ENCODE peak calls at places on chromosomes 16 and 17, in six cellular contexts. One of them, this sample, is unnamed.

GRCh38 chr17:75352079-75352569 is 53.4 kb downstream of the GRB2 start:
- DNase-seq in activated naive CD8-positive, alpha-beta T cell treated with anti-CD3 and anti-CD28 coated beads for 36 hours: no peak
- DNase-seq in Peyer's patch: no peak
- DNase-seq in stimulated activated CD8-positive, alpha-beta memory T cell treated with anti-CD3 and anti-CD28 coated beads, Interleukin-15, amount 100 ng/mL, for 24 hours: no peak
- DNase-seq in foreskin fibroblast: no peak
- DNase-seq in dermis blood vessel endothelial cell: no peak
- DNase-seq in this sample: no peak

GRCh38 chr17:38460082-38460715 is 31.9 kb downstream of the ARHGAP23 start:
- DNase-seq in dermis blood vessel endothelial cell: no peak
- DNase-seq in Peyer's patch: no peak
- DNase-seq in foreskin fibroblast: no peak
- DNase-seq in stimulated activated CD8-positive, alpha-beta memory T cell treated with anti-CD3 and anti-CD28 coated beads, Interleukin-15, amount 100 ng/mL, for 24 hours: no peak
- DNase-seq in activated naive CD8-positive, alpha-beta T cell treated with anti-CD3 and anti-CD28 coated beads for 36 hours: no peak
- DNase-seq in this sample: no peak

GRCh38 chr16:27189335-27189972 is 13.9 kb upstream of the KDM8 start:
- DNase-seq in stimulated activated CD8-positive, alpha-beta memory T cell treated with anti-CD3 and anti-CD28 coated beads, Interleukin-15, amount 100 ng/mL, for 24 hours: no peak
- DNase-seq in Peyer's patch: no peak
- DNase-seq in foreskin fibroblast: no peak
- DNase-seq in dermis blood vessel endothelial cell: no peak
- DNase-seq in activated naive CD8-positive, alpha-beta T cell treated with anti-CD3 and anti-CD28 coated beads for 36 hours: no peak
- DNase-seq in this sample: no peak

GRCh38 chr16:3971261-3971660 is 90.7 kb upstream of the CREBBP start:
- DNase-seq in stimulated activated CD8-positive, alpha-beta memory T cell treated with anti-CD3 and anti-CD28 coated beads, Interleukin-15, amount 100 ng/mL, for 24 hours: no peak
- DNase-seq in foreskin fibroblast: peak; percentile 83
- DNase-seq in activated naive CD8-positive, alpha-beta T cell treated with anti-CD3 and anti-CD28 coated beads for 36 hours: no peak
- DNase-seq in dermis blood vessel endothelial cell: peak; percentile 14
- DNase-seq in Peyer's patch: no peak
- DNase-seq in this sample: peak; percentile 66

GRCh38 chr17:40097931-40098845 is 2.2 kb downstream of the NR1D1 start:
- DNase-seq in dermis blood vessel endothelial cell: no peak
- DNase-seq in activated naive CD8-positive, alpha-beta T cell treated with anti-CD3 and anti-CD28 coated beads for 36 hours: no peak
- DNase-seq in stimulated activated CD8-positive, alpha-beta memory T cell treated with anti-CD3 and anti-CD28 coated beads, Interleukin-15, amount 100 ng/mL, for 24 hours: no peak
- DNase-seq in Peyer's patch: peak; percentile 92
- DNase-seq in foreskin fibroblast: peak; percentile 84
- DNase-seq in this sample: no peak

GRCh38 chr17:64097196-64097936 is 32.6 kb downstream of the ERN1 start:
- DNase-seq in Peyer's patch: no peak
- DNase-seq in foreskin fibroblast: peak; percentile 77
- DNase-seq in dermis blood vessel endothelial cell: peak; percentile 96
- DNase-seq in activated naive CD8-positive, alpha-beta T cell treated with anti-CD3 and anti-CD28 coated beads for 36 hours: no peak
- DNase-seq in stimulated activated CD8-positive, alpha-beta memory T cell treated with anti-CD3 and anti-CD28 coated beads, Interleukin-15, amount 100 ng/mL, for 24 hours: no peak
- DNase-seq in this sample: no peak

GRCh38 chr16:3187798-3188674 is at the start of gene OR1F1:
- DNase-seq in dermis blood vessel endothelial cell: peak; percentile 31
- DNase-seq in activated naive CD8-positive, alpha-beta T cell treated with anti-CD3 and anti-CD28 coated beads for 36 hours: peak; percentile 84
- DNase-seq in Peyer's patch: peak; percentile 25
- DNase-seq in foreskin fibroblast: peak; percentile 84
- DNase-seq in stimulated activated CD8-positive, alpha-beta memory T cell treated with anti-CD3 and anti-CD28 coated beads, Interleukin-15, amount 100 ng/mL, for 24 hours: no peak
- DNase-seq in this sample: no peak

GRCh38 chr17:79075433-79075805 is 795 bp downstream of the ENGASE start:
- DNase-seq in dermis blood vessel endothelial cell: peak; percentile 20
- DNase-seq in foreskin fibroblast: peak; percentile 42
- DNase-seq in stimulated activated CD8-positive, alpha-beta memory T cell treated with anti-CD3 and anti-CD28 coated beads, Interleukin-15, amount 100 ng/mL, for 24 hours: no peak
- DNase-seq in Peyer's patch: no peak
- DNase-seq in activated naive CD8-positive, alpha-beta T cell treated with anti-CD3 and anti-CD28 coated beads for 36 hours: peak; percentile 37
- DNase-seq in this sample: no peak

GRCh38 chr17:17710728-17711541 is 29.7 kb downstream of the RAI1 start:
- DNase-seq in Peyer's patch: peak; percentile 75
- DNase-seq in stimulated activated CD8-positive, alpha-beta memory T cell treated with anti-CD3 and anti-CD28 coated beads, Interleukin-15, amount 100 ng/mL, for 24 hours: no peak
- DNase-seq in dermis blood vessel endothelial cell: peak; percentile 91
- DNase-seq in foreskin fibroblast: peak; percentile 93
- DNase-seq in activated naive CD8-positive, alpha-beta T cell treated with anti-CD3 and anti-CD28 coated beads for 36 hours: no peak
- DNase-seq in this sample: peak; percentile 73

GRCh38 chr17:65020284-65020683 is 36.3 kb downstream of the GNA13 start:
- DNase-seq in Peyer's patch: no peak
- DNase-seq in activated naive CD8-positive, alpha-beta T cell treated with anti-CD3 and anti-CD28 coated beads for 36 hours: no peak
- DNase-seq in foreskin fibroblast: peak; percentile 84
- DNase-seq in stimulated activated CD8-positive, alpha-beta memory T cell treated with anti-CD3 and anti-CD28 coated beads, Interleukin-15, amount 100 ng/mL, for 24 hours: no peak
- DNase-seq in dermis blood vessel endothelial cell: no peak
- DNase-seq in this sample: peak; percentile 66

GRCh38 chr16:74862743-74863244 is 88.2 kb upstream of the FA2H start:
- DNase-seq in foreskin fibroblast: peak; percentile 72
- DNase-seq in dermis blood vessel endothelial cell: peak; percentile 70
- DNase-seq in activated naive CD8-positive, alpha-beta T cell treated with anti-CD3 and anti-CD28 coated beads for 36 hours: no peak
- DNase-seq in Peyer's patch: no peak
- DNase-seq in stimulated activated CD8-positive, alpha-beta memory T cell treated with anti-CD3 and anti-CD28 coated beads, Interleukin-15, amount 100 ng/mL, for 24 hours: no peak
- DNase-seq in this sample: peak; percentile 8

GRCh38 chr17:21453144-21453982 is 77.2 kb downstream of the KCNJ12 start:
- DNase-seq in foreskin fibroblast: no peak
- DNase-seq in Peyer's patch: no peak
- DNase-seq in activated naive CD8-positive, alpha-beta T cell treated with anti-CD3 and anti-CD28 coated beads for 36 hours: no peak
- DNase-seq in dermis blood vessel endothelial cell: no peak
- DNase-seq in stimulated activated CD8-positive, alpha-beta memory T cell treated with anti-CD3 and anti-CD28 coated beads, Interleukin-15, amount 100 ng/mL, for 24 hours: no peak
- DNase-seq in this sample: no peak

GRCh38 chr17:76868176-76868668 is at the start of gene MGAT5B:
- DNase-seq in activated naive CD8-positive, alpha-beta T cell treated with anti-CD3 and anti-CD28 coated beads for 36 hours: peak; percentile 87
- DNase-seq in foreskin fibroblast: peak; percentile 94
- DNase-seq in dermis blood vessel endothelial cell: peak; percentile 91
- DNase-seq in Peyer's patch: peak; percentile 81
- DNase-seq in stimulated activated CD8-positive, alpha-beta memory T cell treated with anti-CD3 and anti-CD28 coated beads, Interleukin-15, amount 100 ng/mL, for 24 hours: peak; percentile 71
- DNase-seq in this sample: peak; percentile 19

GRCh38 chr16:57720142-57720575 is 15.4 kb upstream of the KATNB1 start:
- DNase-seq in activated naive CD8-positive, alpha-beta T cell treated with anti-CD3 and anti-CD28 coated beads for 36 hours: peak; percentile 54
- DNase-seq in foreskin fibroblast: peak; percentile 74
- DNase-seq in dermis blood vessel endothelial cell: peak; percentile 83
- DNase-seq in Peyer's patch: peak; percentile 67
- DNase-seq in stimulated activated CD8-positive, alpha-beta memory T cell treated with anti-CD3 and anti-CD28 coated beads, Interleukin-15, amount 100 ng/mL, for 24 hours: no peak
- DNase-seq in this sample: no peak

GRCh38 chr16:46688101-46688656 is 799 bp downstream of the VPS35 start:
- DNase-seq in Peyer's patch: no peak
- DNase-seq in foreskin fibroblast: peak; percentile 29
- DNase-seq in stimulated activated CD8-positive, alpha-beta memory T cell treated with anti-CD3 and anti-CD28 coated beads, Interleukin-15, amount 100 ng/mL, for 24 hours: no peak
- DNase-seq in activated naive CD8-positive, alpha-beta T cell treated with anti-CD3 and anti-CD28 coated beads for 36 hours: no peak
- DNase-seq in dermis blood vessel endothelial cell: no peak
- DNase-seq in this sample: no peak

GRCh38 chr17:40515491-40516041 is 14.1 kb upstream of the TNS4 start:
- DNase-seq in foreskin fibroblast: no peak
- DNase-seq in dermis blood vessel endothelial cell: no peak
- DNase-seq in Peyer's patch: no peak
- DNase-seq in stimulated activated CD8-positive, alpha-beta memory T cell treated with anti-CD3 and anti-CD28 coated beads, Interleukin-15, amount 100 ng/mL, for 24 hours: no peak
- DNase-seq in activated naive CD8-positive, alpha-beta T cell treated with anti-CD3 and anti-CD28 coated beads for 36 hours: no peak
- DNase-seq in this sample: no peak

GRCh38 chr17:50618300-50618699 is 16.4 kb upstream of the ABCC3 start:
- DNase-seq in dermis blood vessel endothelial cell: no peak
- DNase-seq in stimulated activated CD8-positive, alpha-beta memory T cell treated with anti-CD3 and anti-CD28 coated beads, Interleukin-15, amount 100 ng/mL, for 24 hours: no peak
- DNase-seq in Peyer's patch: no peak
- DNase-seq in activated naive CD8-positive, alpha-beta T cell treated with anti-CD3 and anti-CD28 coated beads for 36 hours: no peak
- DNase-seq in foreskin fibroblast: peak; percentile 42
- DNase-seq in this sample: no peak

GRCh38 chr16:411576-412265 is 10.0 kb downstream of the DECR2 start:
- DNase-seq in foreskin fibroblast: no peak
- DNase-seq in dermis blood vessel endothelial cell: no peak
- DNase-seq in activated naive CD8-positive, alpha-beta T cell treated with anti-CD3 and anti-CD28 coated beads for 36 hours: no peak
- DNase-seq in Peyer's patch: no peak
- DNase-seq in stimulated activated CD8-positive, alpha-beta memory T cell treated with anti-CD3 and anti-CD28 coated beads, Interleukin-15, amount 100 ng/mL, for 24 hours: no peak
- DNase-seq in this sample: no peak